ENCODE peak calls at places on chromosome 17, in seven cellular contexts. One of them, this sample, is unnamed.

GRCh38 chr17:19724501-19725420 is 8.4 kb upstream of the SLC47A2 start:
- DNase-seq in stimulated activated CD8-positive, alpha-beta memory T cell treated with anti-CD3 and anti-CD28 coated beads, Interleukin-15, amount 100 ng/mL, for 1 hour: peak; percentile 21
- DNase-seq in NCI-H460: no peak
- DNase-seq in cardiac fibroblast: peak; percentile 44
- DNase-seq in pons: peak; percentile 43
- DNase-seq in T-cell: peak; percentile 27
- DNase-seq in activated naive CD4-positive, alpha-beta T cell treated with Interleukin-2 at 50 U/mL for 16 hours: peak; percentile 56
- DNase-seq in this sample: no peak

GRCh38 chr17:82495844-82496528 is 23.5 kb upstream of the FOXK2 start:
- DNase-seq in T-cell: no peak
- DNase-seq in activated naive CD4-positive, alpha-beta T cell treated with Interleukin-2 at 50 U/mL for 16 hours: no peak
- DNase-seq in NCI-H460: no peak
- DNase-seq in stimulated activated CD8-positive, alpha-beta memory T cell treated with anti-CD3 and anti-CD28 coated beads, Interleukin-15, amount 100 ng/mL, for 1 hour: no peak
- DNase-seq in pons: no peak
- DNase-seq in cardiac fibroblast: no peak
- DNase-seq in this sample: no peak

GRCh38 chr17:79993390-79994221 is 42.1 kb downstream of the TBC1D16 start:
- DNase-seq in T-cell: peak; percentile 21
- DNase-seq in activated naive CD4-positive, alpha-beta T cell treated with Interleukin-2 at 50 U/mL for 16 hours: peak; percentile 44
- DNase-seq in NCI-H460: peak; percentile 76
- DNase-seq in stimulated activated CD8-positive, alpha-beta memory T cell treated with anti-CD3 and anti-CD28 coated beads, Interleukin-15, amount 100 ng/mL, for 1 hour: no peak
- DNase-seq in cardiac fibroblast: peak; percentile 92
- DNase-seq in pons: no peak
- DNase-seq in this sample: peak; percentile 72

GRCh38 chr17:31841850-31842415 is 17.1 kb downstream of the COPRS start:
- DNase-seq in NCI-H460: no peak
- DNase-seq in cardiac fibroblast: no peak
- DNase-seq in pons: no peak
- DNase-seq in activated naive CD4-positive, alpha-beta T cell treated with Interleukin-2 at 50 U/mL for 16 hours: no peak
- DNase-seq in stimulated activated CD8-positive, alpha-beta memory T cell treated with anti-CD3 and anti-CD28 coated beads, Interleukin-15, amount 100 ng/mL, for 1 hour: no peak
- DNase-seq in T-cell: no peak
- DNase-seq in this sample: no peak

GRCh38 chr17:51422634-51423033 is 162.3 kb downstream of the UTP18 start:
- DNase-seq in T-cell: no peak
- DNase-seq in NCI-H460: no peak
- DNase-seq in cardiac fibroblast: no peak
- DNase-seq in pons: no peak
- DNase-seq in stimulated activated CD8-positive, alpha-beta memory T cell treated with anti-CD3 and anti-CD28 coated beads, Interleukin-15, amount 100 ng/mL, for 1 hour: no peak
- DNase-seq in activated naive CD4-positive, alpha-beta T cell treated with Interleukin-2 at 50 U/mL for 16 hours: no peak
- DNase-seq in this sample: no peak

GRCh38 chr17:73516356-73516755 is 127.9 kb downstream of the SDK2 start:
- DNase-seq in pons: no peak
- DNase-seq in T-cell: no peak
- DNase-seq in NCI-H460: no peak
- DNase-seq in cardiac fibroblast: no peak
- DNase-seq in stimulated activated CD8-positive, alpha-beta memory T cell treated with anti-CD3 and anti-CD28 coated beads, Interleukin-15, amount 100 ng/mL, for 1 hour: no peak
- DNase-seq in activated naive CD4-positive, alpha-beta T cell treated with Interleukin-2 at 50 U/mL for 16 hours: no peak
- DNase-seq in this sample: peak; percentile 82

GRCh38 chr17:72719582-72720493 is 372.6 kb downstream of the SLC39A11 start:
- DNase-seq in pons: no peak
- DNase-seq in activated naive CD4-positive, alpha-beta T cell treated with Interleukin-2 at 50 U/mL for 16 hours: peak; percentile 50
- DNase-seq in cardiac fibroblast: peak; percentile 46
- DNase-seq in NCI-H460: no peak
- DNase-seq in stimulated activated CD8-positive, alpha-beta memory T cell treated with anti-CD3 and anti-CD28 coated beads, Interleukin-15, amount 100 ng/mL, for 1 hour: peak; percentile 15
- DNase-seq in T-cell: peak; percentile 46
- DNase-seq in this sample: no peak

GRCh38 chr17:10792156-10792555 is 11.7 kb downstream of the TMEM238L start:
- DNase-seq in stimulated activated CD8-positive, alpha-beta memory T cell treated with anti-CD3 and anti-CD28 coated beads, Interleukin-15, amount 100 ng/mL, for 1 hour: no peak
- DNase-seq in NCI-H460: no peak
- DNase-seq in pons: no peak
- DNase-seq in T-cell: no peak
- DNase-seq in activated naive CD4-positive, alpha-beta T cell treated with Interleukin-2 at 50 U/mL for 16 hours: no peak
- DNase-seq in cardiac fibroblast: no peak
- DNase-seq in this sample: no peak

GRCh38 chr17:81615401-81615930 is 21.4 kb downstream of the NPLOC4 start:
- DNase-seq in activated naive CD4-positive, alpha-beta T cell treated with Interleukin-2 at 50 U/mL for 16 hours: no peak
- DNase-seq in pons: no peak
- DNase-seq in T-cell: no peak
- DNase-seq in stimulated activated CD8-positive, alpha-beta memory T cell treated with anti-CD3 and anti-CD28 coated beads, Interleukin-15, amount 100 ng/mL, for 1 hour: no peak
- DNase-seq in cardiac fibroblast: no peak
- DNase-seq in NCI-H460: no peak
- DNase-seq in this sample: no peak

GRCh38 chr17:33521784-33522183 is 228.7 kb upstream of the ASIC2 start:
- DNase-seq in stimulated activated CD8-positive, alpha-beta memory T cell treated with anti-CD3 and anti-CD28 coated beads, Interleukin-15, amount 100 ng/mL, for 1 hour: no peak
- DNase-seq in activated naive CD4-positive, alpha-beta T cell treated with Interleukin-2 at 50 U/mL for 16 hours: no peak
- DNase-seq in T-cell: no peak
- DNase-seq in pons: no peak
- DNase-seq in cardiac fibroblast: no peak
- DNase-seq in NCI-H460: no peak
- DNase-seq in this sample: peak; percentile 42

GRCh38 chr17:51682115-51682514 is 421.8 kb downstream of the UTP18 start:
- DNase-seq in T-cell: no peak
- DNase-seq in activated naive CD4-positive, alpha-beta T cell treated with Interleukin-2 at 50 U/mL for 16 hours: no peak
- DNase-seq in NCI-H460: no peak
- DNase-seq in stimulated activated CD8-positive, alpha-beta memory T cell treated with anti-CD3 and anti-CD28 coated beads, Interleukin-15, amount 100 ng/mL, for 1 hour: no peak
- DNase-seq in pons: no peak
- DNase-seq in cardiac fibroblast: no peak
- DNase-seq in this sample: no peak

GRCh38 chr17:34245496-34245895 is 9.6 kb upstream of the CCL2 start:
- DNase-seq in NCI-H460: no peak
- DNase-seq in cardiac fibroblast: no peak
- DNase-seq in activated naive CD4-positive, alpha-beta T cell treated with Interleukin-2 at 50 U/mL for 16 hours: no peak
- DNase-seq in stimulated activated CD8-positive, alpha-beta memory T cell treated with anti-CD3 and anti-CD28 coated beads, Interleukin-15, amount 100 ng/mL, for 1 hour: no peak
- DNase-seq in pons: no peak
- DNase-seq in T-cell: no peak
- DNase-seq in this sample: no peak

GRCh38 chr17:53626286-53626685 is 196.4 kb upstream of the KIF2B start:
- DNase-seq in activated naive CD4-positive, alpha-beta T cell treated with Interleukin-2 at 50 U/mL for 16 hours: no peak
- DNase-seq in stimulated activated CD8-positive, alpha-beta memory T cell treated with anti-CD3 and anti-CD28 coated beads, Interleukin-15, amount 100 ng/mL, for 1 hour: no peak
- DNase-seq in pons: no peak
- DNase-seq in NCI-H460: peak; percentile 5
- DNase-seq in cardiac fibroblast: peak; percentile 15
- DNase-seq in T-cell: no peak
- DNase-seq in this sample: peak; percentile 14

GRCh38 chr17:21288581-21289017 is 4.1 kb downstream of the MAP2K3 start:
- DNase-seq in stimulated activated CD8-positive, alpha-beta memory T cell treated with anti-CD3 and anti-CD28 coated beads, Interleukin-15, amount 100 ng/mL, for 1 hour: no peak
- DNase-seq in pons: no peak
- DNase-seq in cardiac fibroblast: no peak
- DNase-seq in activated naive CD4-positive, alpha-beta T cell treated with Interleukin-2 at 50 U/mL for 16 hours: peak; percentile 19
- DNase-seq in T-cell: no peak
- DNase-seq in NCI-H460: no peak
- DNase-seq in this sample: no peak

GRCh38 chr17:63136381-63137012 is 170.5 kb downstream of the TANC2 start:
- DNase-seq in activated naive CD4-positive, alpha-beta T cell treated with Interleukin-2 at 50 U/mL for 16 hours: no peak
- DNase-seq in stimulated activated CD8-positive, alpha-beta memory T cell treated with anti-CD3 and anti-CD28 coated beads, Interleukin-15, amount 100 ng/mL, for 1 hour: no peak
- DNase-seq in cardiac fibroblast: no peak
- DNase-seq in NCI-H460: no peak
- DNase-seq in pons: peak; percentile 64
- DNase-seq in T-cell: no peak
- DNase-seq in this sample: no peak

GRCh38 chr17:21174719-21175118 is 39.2 kb downstream of the TMEM11 start:
- DNase-seq in activated naive CD4-positive, alpha-beta T cell treated with Interleukin-2 at 50 U/mL for 16 hours: no peak
- DNase-seq in NCI-H460: no peak
- DNase-seq in T-cell: no peak
- DNase-seq in stimulated activated CD8-positive, alpha-beta memory T cell treated with anti-CD3 and anti-CD28 coated beads, Interleukin-15, amount 100 ng/mL, for 1 hour: no peak
- DNase-seq in pons: no peak
- DNase-seq in cardiac fibroblast: peak; percentile 31
- DNase-seq in this sample: no peak

GRCh38 chr17:80888276-80889160 is 103.1 kb upstream of the CHMP6 start:
- DNase-seq in T-cell: no peak
- DNase-seq in stimulated activated CD8-positive, alpha-beta memory T cell treated with anti-CD3 and anti-CD28 coated beads, Interleukin-15, amount 100 ng/mL, for 1 hour: no peak
- DNase-seq in cardiac fibroblast: no peak
- DNase-seq in NCI-H460: no peak
- DNase-seq in pons: no peak
- DNase-seq in activated naive CD4-positive, alpha-beta T cell treated with Interleukin-2 at 50 U/mL for 16 hours: no peak
- DNase-seq in this sample: no peak

GRCh38 chr17:70906808-70907207 is 737.5 kb downstream of the KCNJ2 start:
- DNase-seq in stimulated activated CD8-positive, alpha-beta memory T cell treated with anti-CD3 and anti-CD28 coated beads, Interleukin-15, amount 100 ng/mL, for 1 hour: no peak
- DNase-seq in cardiac fibroblast: peak; percentile 83
- DNase-seq in T-cell: no peak
- DNase-seq in NCI-H460: no peak
- DNase-seq in pons: peak; percentile 7
- DNase-seq in activated naive CD4-positive, alpha-beta T cell treated with Interleukin-2 at 50 U/mL for 16 hours: no peak
- DNase-seq in this sample: no peak

GRCh38 chr17:7328840-7329359 is at the start of gene NEURL4:
- DNase-seq in activated naive CD4-positive, alpha-beta T cell treated with Interleukin-2 at 50 U/mL for 16 hours: no peak
- DNase-seq in T-cell: no peak
- DNase-seq in pons: no peak
- DNase-seq in cardiac fibroblast: no peak
- DNase-seq in stimulated activated CD8-positive, alpha-beta memory T cell treated with anti-CD3 and anti-CD28 coated beads, Interleukin-15, amount 100 ng/mL, for 1 hour: no peak
- DNase-seq in NCI-H460: no peak
- DNase-seq in this sample: no peak

GRCh38 chr17:12422632-12423031 is 243.1 kb upstream of the MYOCD start:
- DNase-seq in pons: no peak
- DNase-seq in T-cell: no peak
- DNase-seq in activated naive CD4-positive, alpha-beta T cell treated with Interleukin-2 at 50 U/mL for 16 hours: no peak
- DNase-seq in stimulated activated CD8-positive, alpha-beta memory T cell treated with anti-CD3 and anti-CD28 coated beads, Interleukin-15, amount 100 ng/mL, for 1 hour: no peak
- DNase-seq in cardiac fibroblast: no peak
- DNase-seq in NCI-H460: no peak
- DNase-seq in this sample: peak; percentile 62

GRCh38 chr17:81279278-81280073 is 15.6 kb downstream of the SLC38A10 start:
- DNase-seq in activated naive CD4-positive, alpha-beta T cell treated with Interleukin-2 at 50 U/mL for 16 hours: no peak
- DNase-seq in stimulated activated CD8-positive, alpha-beta memory T cell treated with anti-CD3 and anti-CD28 coated beads, Interleukin-15, amount 100 ng/mL, for 1 hour: no peak
- DNase-seq in T-cell: no peak
- DNase-seq in cardiac fibroblast: no peak
- DNase-seq in pons: no peak
- DNase-seq in NCI-H460: no peak
- DNase-seq in this sample: no peak

GRCh38 chr17:66636111-66636510 is 198.8 kb upstream of the CACNG5 start:
- DNase-seq in T-cell: no peak
- DNase-seq in pons: no peak
- DNase-seq in cardiac fibroblast: peak; percentile 27
- DNase-seq in activated naive CD4-positive, alpha-beta T cell treated with Interleukin-2 at 50 U/mL for 16 hours: no peak
- DNase-seq in stimulated activated CD8-positive, alpha-beta memory T cell treated with anti-CD3 and anti-CD28 coated beads, Interleukin-15, amount 100 ng/mL, for 1 hour: no peak
- DNase-seq in NCI-H460: no peak
- DNase-seq in this sample: no peak

GRCh38 chr17:39573447-39574298 is 34.0 kb downstream of the NEUROD2 start:
- DNase-seq in T-cell: no peak
- DNase-seq in stimulated activated CD8-positive, alpha-beta memory T cell treated with anti-CD3 and anti-CD28 coated beads, Interleukin-15, amount 100 ng/mL, for 1 hour: no peak
- DNase-seq in cardiac fibroblast: peak; percentile 76
- DNase-seq in activated naive CD4-positive, alpha-beta T cell treated with Interleukin-2 at 50 U/mL for 16 hours: peak; percentile 18
- DNase-seq in NCI-H460: peak; percentile 47
- DNase-seq in pons: no peak
- DNase-seq in this sample: peak; percentile 64

GRCh38 chr17:17241656-17242055 is 4.7 kb upstream of the FLCN start:
- DNase-seq in activated naive CD4-positive, alpha-beta T cell treated with Interleukin-2 at 50 U/mL for 16 hours: no peak
- DNase-seq in stimulated activated CD8-positive, alpha-beta memory T cell treated with anti-CD3 and anti-CD28 coated beads, Interleukin-15, amount 100 ng/mL, for 1 hour: no peak
- DNase-seq in cardiac fibroblast: no peak
- DNase-seq in NCI-H460: no peak
- DNase-seq in T-cell: no peak
- DNase-seq in pons: no peak
- DNase-seq in this sample: no peak

GRCh38 chr17:61427567-61427966 is 24.7 kb upstream of the TBX4 start:
- DNase-seq in pons: no peak
- DNase-seq in cardiac fibroblast: no peak
- DNase-seq in activated naive CD4-positive, alpha-beta T cell treated with Interleukin-2 at 50 U/mL for 16 hours: no peak
- DNase-seq in stimulated activated CD8-positive, alpha-beta memory T cell treated with anti-CD3 and anti-CD28 coated beads, Interleukin-15, amount 100 ng/mL, for 1 hour: no peak
- DNase-seq in T-cell: no peak
- DNase-seq in NCI-H460: no peak
- DNase-seq in this sample: no peak

GRCh38 chr17:185445-186138 is 4.1 kb upstream of the DOC2B start:
- DNase-seq in activated naive CD4-positive, alpha-beta T cell treated with Interleukin-2 at 50 U/mL for 16 hours: peak; percentile 74
- DNase-seq in cardiac fibroblast: no peak
- DNase-seq in stimulated activated CD8-positive, alpha-beta memory T cell treated with anti-CD3 and anti-CD28 coated beads, Interleukin-15, amount 100 ng/mL, for 1 hour: no peak
- DNase-seq in pons: no peak
- DNase-seq in NCI-H460: no peak
- DNase-seq in T-cell: no peak
- DNase-seq in this sample: no peak

GRCh38 chr17:15180121-15180561 is 85.0 kb downstream of the PMP22 start:
- DNase-seq in activated naive CD4-positive, alpha-beta T cell treated with Interleukin-2 at 50 U/mL for 16 hours: no peak
- DNase-seq in NCI-H460: no peak
- DNase-seq in cardiac fibroblast: no peak
- DNase-seq in T-cell: no peak
- DNase-seq in stimulated activated CD8-positive, alpha-beta memory T cell treated with anti-CD3 and anti-CD28 coated beads, Interleukin-15, amount 100 ng/mL, for 1 hour: no peak
- DNase-seq in pons: no peak
- DNase-seq in this sample: no peak

GRCh38 chr17:20852541-20853370 is 190.1 kb downstream of the USP22 start:
- DNase-seq in NCI-H460: peak; percentile 34
- DNase-seq in cardiac fibroblast: peak; percentile 10
- DNase-seq in T-cell: no peak
- DNase-seq in pons: peak; percentile 16
- DNase-seq in activated naive CD4-positive, alpha-beta T cell treated with Interleukin-2 at 50 U/mL for 16 hours: no peak
- DNase-seq in stimulated activated CD8-positive, alpha-beta memory T cell treated with anti-CD3 and anti-CD28 coated beads, Interleukin-15, amount 100 ng/mL, for 1 hour: no peak
- DNase-seq in this sample: no peak

GRCh38 chr17:36133629-36134259 is 30.1 kb downstream of the CCL4 start:
- DNase-seq in NCI-H460: no peak
- DNase-seq in activated naive CD4-positive, alpha-beta T cell treated with Interleukin-2 at 50 U/mL for 16 hours: no peak
- DNase-seq in cardiac fibroblast: peak; percentile 52
- DNase-seq in T-cell: no peak
- DNase-seq in pons: peak; percentile 58
- DNase-seq in stimulated activated CD8-positive, alpha-beta memory T cell treated with anti-CD3 and anti-CD28 coated beads, Interleukin-15, amount 100 ng/mL, for 1 hour: no peak
- DNase-seq in this sample: no peak

GRCh38 chr17:35799942-35800341 is 4.5 kb upstream of the MMP28 start:
- DNase-seq in cardiac fibroblast: peak; percentile 88
- DNase-seq in stimulated activated CD8-positive, alpha-beta memory T cell treated with anti-CD3 and anti-CD28 coated beads, Interleukin-15, amount 100 ng/mL, for 1 hour: no peak
- DNase-seq in activated naive CD4-positive, alpha-beta T cell treated with Interleukin-2 at 50 U/mL for 16 hours: no peak
- DNase-seq in NCI-H460: no peak
- DNase-seq in T-cell: no peak
- DNase-seq in pons: peak; percentile 72
- DNase-seq in this sample: no peak

GRCh38 chr17:61579961-61580360 is 11.1 kb downstream of the NACA2 start:
- DNase-seq in pons: no peak
- DNase-seq in NCI-H460: no peak
- DNase-seq in T-cell: no peak
- DNase-seq in cardiac fibroblast: no peak
- DNase-seq in activated naive CD4-positive, alpha-beta T cell treated with Interleukin-2 at 50 U/mL for 16 hours: no peak
- DNase-seq in stimulated activated CD8-positive, alpha-beta memory T cell treated with anti-CD3 and anti-CD28 coated beads, Interleukin-15, amount 100 ng/mL, for 1 hour: no peak
- DNase-seq in this sample: peak; percentile 88

GRCh38 chr17:80154166-80154565 is 7.2 kb upstream of the EIF4A3 start:
- DNase-seq in pons: no peak
- DNase-seq in stimulated activated CD8-positive, alpha-beta memory T cell treated with anti-CD3 and anti-CD28 coated beads, Interleukin-15, amount 100 ng/mL, for 1 hour: no peak
- DNase-seq in T-cell: no peak
- DNase-seq in NCI-H460: no peak
- DNase-seq in cardiac fibroblast: no peak
- DNase-seq in activated naive CD4-positive, alpha-beta T cell treated with Interleukin-2 at 50 U/mL for 16 hours: no peak
- DNase-seq in this sample: no peak